ENCODE peak calls at places on chromosomes 11 and 22, in eight cellular contexts. S is AG10803, I is HFFc6, W is spleen, F is astrocyte of the spinal cord, D is fibroblast of lung, Q is astrocyte of the cerebellum, G is H9. T is an unnamed sample.
A peak's percentile ranks its signal among the peaks of the same experiment; 100 is the strongest.

GRCh38 chr11:45997599-45997998 is 75.1 kb downstream of the LARGE2 start:
- DNase-seq in S (no peak), I (no peak), W (no peak), F (no peak), D (no peak), Q (no peak), G (no peak), T (no peak)

GRCh38 chr11:111814567-111814966 is 48.4 kb upstream of the PPP2R1B start:
- DNase-seq in S (peak; percentile 60), I (peak; percentile 50), W (no peak), F (peak; percentile 88), D (peak; percentile 70), Q (no peak), G (no peak), T (no peak)

GRCh38 chr11:111327908-111328624 is 29.7 kb downstream of the POU2AF3 start:
- DNase-seq in S (no peak), I (no peak), W (no peak), F (no peak), D (peak; percentile 23), Q (no peak), G (peak; percentile 45), T (no peak)

GRCh38 chr22:41524283-41524682 is 20.0 kb downstream of the POLR3H start:
- DNase-seq in S (peak; percentile 21), I (no peak), W (no peak), F (no peak), D (no peak), Q (no peak), G (no peak), T (no peak)

GRCh38 chr11:12166299-12167092 is 56.1 kb downstream of the MICAL2 start:
- DNase-seq in S (no peak), I (no peak), W (no peak), F (no peak), D (no peak), Q (no peak), G (no peak), T (no peak)

GRCh38 chr11:48001438-48002021 is 21.2 kb downstream of the PTPRJ start:
- DNase-seq in S (peak; percentile 53), I (peak; percentile 71), W (peak; percentile 83), F (peak; percentile 90), D (peak; percentile 86), Q (peak; percentile 50), G (no peak), T (no peak)

GRCh38 chr11:35466058-35466457 is 46.7 kb upstream of the SLC1A2 start:
- DNase-seq in S (no peak), I (no peak), W (no peak), F (no peak), D (no peak), Q (no peak), G (no peak), T (no peak)

GRCh38 chr11:954392-955144 is 28.9 kb downstream of the AP2A2 start:
- DNase-seq in S (no peak), I (no peak), W (no peak), F (no peak), D (no peak), Q (no peak), G (no peak), T (no peak)

GRCh38 chr11:819943-820649 is 1.4 kb downstream of the PNPLA2 start:
- DNase-seq in S (peak; percentile 59), I (peak; percentile 64), W (peak; percentile 99), F (peak; percentile 62), D (peak; percentile 70), Q (no peak), G (peak; percentile 83), T (peak; percentile 60)

GRCh38 chr22:20130739-20131592 is 638 bp upstream of the ZDHHC8 start:
- DNase-seq in S (peak; percentile 77), I (peak; percentile 42), W (peak; percentile 96), F (peak; percentile 84), D (peak; percentile 84), Q (peak; percentile 49), G (peak; percentile 75), T (peak; percentile 47)

GRCh38 chr11:1770528-1770927 is 6.8 kb upstream of the CTSD start:
- DNase-seq in S (no peak), I (no peak), W (peak; percentile 85), F (no peak), D (no peak), Q (no peak), G (no peak), T (no peak)

GRCh38 chr22:50010676-50011446 is 1.7 kb downstream of the IL17REL start:
- DNase-seq in S (no peak), I (no peak), W (no peak), F (no peak), D (no peak), Q (no peak), G (peak; percentile 32), T (no peak)

GRCh38 chr11:131993291-131993690 is 622.9 kb downstream of the NTM start:
- DNase-seq in S (no peak), I (no peak), W (no peak), F (no peak), D (no peak), Q (no peak), G (no peak), T (no peak)

GRCh38 chr11:75734491-75735180 is 17.0 kb downstream of the MOGAT2 start:
- DNase-seq in S (no peak), I (no peak), W (no peak), F (no peak), D (no peak), Q (no peak), G (no peak), T (no peak)

GRCh38 chr22:35742342-35743100 is 24.8 kb downstream of the APOL5 start:
- DNase-seq in S (peak; percentile 85), I (peak; percentile 82), W (no peak), F (peak; percentile 89), D (peak; percentile 89), Q (peak; percentile 83), G (no peak), T (no peak)

GRCh38 chr11:59197990-59198389 is 14.7 kb downstream of the MPEG1 start:
- DNase-seq in S (peak; percentile 69), I (peak; percentile 59), W (no peak), F (peak; percentile 19), D (peak; percentile 22), Q (no peak), G (no peak), T (no peak)

GRCh38 chr11:82080160-82080559 is 653.5 kb downstream of the FAM181B start:
- DNase-seq in S (peak; percentile 56), I (no peak), W (no peak), F (peak; percentile 71), D (peak; percentile 59), Q (peak; percentile 78), G (no peak), T (no peak)

GRCh38 chr22:47030143-47030641 is 267.7 kb downstream of the TBC1D22A start:
- DNase-seq in S (peak; percentile 45), I (no peak), W (no peak), F (peak; percentile 38), D (peak; percentile 24), Q (no peak), G (no peak), T (no peak)

GRCh38 chr11:69919659-69920499 is 100.7 kb upstream of the FGF3 start:
- DNase-seq in S (no peak), I (no peak), W (peak; percentile 53), F (no peak), D (no peak), Q (no peak), G (peak; percentile 13), T (no peak)

GRCh38 chr11:59368238-59369022 is 9.7 kb downstream of the OR5AN1 start:
- DNase-seq in S (no peak), I (no peak), W (peak; percentile 58), F (no peak), D (no peak), Q (no peak), G (no peak), T (no peak)

DNA sequence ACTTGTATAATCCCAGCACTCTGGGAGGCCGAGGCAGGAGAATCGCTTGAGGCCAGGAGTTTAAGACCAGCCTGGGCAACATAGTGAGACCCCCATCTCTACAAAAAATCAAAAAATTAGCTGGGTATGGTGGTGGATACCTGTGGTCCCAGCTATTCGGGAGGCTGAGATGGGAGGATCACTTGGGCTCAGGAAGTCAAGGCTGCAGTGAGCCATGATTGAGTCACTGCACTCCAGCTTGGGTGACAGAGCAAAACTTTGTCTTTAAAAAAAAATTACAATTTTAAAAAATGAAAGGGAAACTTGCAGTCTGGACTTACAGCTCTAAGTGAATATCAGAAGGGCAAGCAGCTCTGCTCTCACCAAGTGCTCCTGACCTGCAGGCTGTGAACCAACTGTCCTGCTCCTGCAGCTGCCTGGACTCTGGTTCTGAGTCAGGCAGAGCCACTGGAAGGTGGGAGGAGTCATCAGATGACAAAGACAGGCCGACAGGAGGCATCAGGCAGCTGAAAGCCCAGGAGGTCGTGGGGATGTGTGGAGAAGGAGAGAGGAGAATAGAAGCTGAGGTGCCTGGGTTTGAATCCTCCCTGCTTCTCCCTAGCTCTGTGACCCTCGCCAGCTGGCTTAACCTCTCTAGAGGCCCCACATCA is 9.6 kb downstream of the SMTNL1 start:
- DNase-seq in S (peak; percentile 25), I (peak; percentile 61), W (no peak), F (peak; percentile 20), D (peak; percentile 26), Q (no peak), G (peak; percentile 71), T (no peak)
- TF ChIP-seq CTCF in S (peak; percentile 23), I (peak; percentile 40), W (no peak), F (peak; percentile 19), D (peak; percentile 9), Q (no peak), G (no peak), T (no peak)

GRCh38 chr11:88035271-88035670 is 140.0 kb downstream of the RAB38 start:
- DNase-seq in S (no peak), I (no peak), W (no peak), F (no peak), D (peak; percentile 16), Q (no peak), G (no peak), T (no peak)
- TF ChIP-seq CTCF in S (no peak), I (no peak), W (no peak), F (no peak), D (no peak), Q (no peak), G (no peak), T (no peak)

DNA sequence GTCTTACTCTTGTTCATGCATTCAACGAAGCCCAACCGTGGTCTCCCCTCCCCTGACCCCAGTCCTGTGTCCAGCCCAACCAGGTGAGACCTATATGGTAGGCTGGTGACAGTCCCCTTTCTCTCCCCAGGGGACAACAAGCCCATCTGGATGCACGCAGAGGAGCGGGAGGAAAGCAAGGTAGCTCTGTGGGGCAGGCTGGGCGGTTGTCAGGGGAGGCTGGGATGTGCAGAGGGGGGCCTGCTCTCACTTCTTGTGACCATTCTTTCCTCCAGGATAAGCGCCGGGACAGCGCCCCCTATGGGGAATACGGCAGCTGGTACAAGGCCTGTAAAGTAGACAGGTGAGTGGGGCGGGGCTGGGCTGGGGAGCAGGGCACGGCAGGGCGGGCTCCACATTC is 3.5 kb upstream of the RAB1B start:
- DNase-seq in S (no peak), I (no peak), W (peak; percentile 80), F (no peak), D (no peak), Q (no peak), G (peak; percentile 85), T (no peak)
- TF ChIP-seq CTCF in S (peak; percentile 20), I (peak; percentile 76), W (no peak), F (peak; percentile 50), D (peak; percentile 28), Q (peak; percentile 28), G (peak; percentile 79), T (peak; percentile 39)

DNA sequence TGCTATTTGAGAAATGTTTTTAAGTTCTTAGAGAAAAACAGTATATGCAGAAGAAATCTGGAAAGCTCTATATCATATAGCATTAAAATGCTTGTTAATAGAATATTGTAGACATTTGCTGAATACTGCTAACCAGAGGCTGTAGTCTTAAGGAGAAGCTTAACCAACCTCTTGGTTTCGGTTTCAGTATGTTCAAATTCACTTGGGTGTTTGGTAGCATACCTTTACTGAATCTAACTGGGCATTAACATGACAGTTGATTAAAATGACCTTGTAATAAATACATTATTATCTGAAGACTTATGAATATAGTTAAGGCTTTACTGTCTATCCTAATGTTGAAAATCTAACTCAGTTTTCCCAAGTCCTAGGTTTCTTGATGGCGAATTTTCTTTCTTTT is 5.4 kb downstream of the PCF11 start:
- DNase-seq in S (no peak), I (no peak), W (no peak), F (no peak), D (no peak), Q (peak; percentile 5), G (no peak), T (no peak)
- TF ChIP-seq CTCF in S (no peak), I (no peak), W (no peak), F (no peak), D (no peak), Q (no peak), G (no peak), T (no peak)